ENCODE peak calls at places on chromosomes 16 and 17, in four cellular contexts. V is esophagus muscularis mucosa, R is GM23338, E is endothelial cell of umbilical vein. H is an unnamed sample. For H3K4me1, the result is how much of the 10 kb centered on the place peaks cover.

GRCh38 chr17:35235917-35236316 is 7.0 kb upstream of the SLFN5 start:
- DNase-seq in E (no peak), V (no peak), R (no peak), H (no peak)

GRCh38 chr17:65198653-65199382 is 61.6 kb downstream of the RGS9 start:
- DNase-seq in V (no peak), R (peak), E (peak), H (no peak)

GRCh38 chr17:18257747-18258355 is 687 bp downstream of the FLII start:
- DNase-seq in R (peak), V (peak), E (peak), H (peak)

GRCh38 chr16:5709889-5710288 is 612.3 kb upstream of the EEF2KMT start:
- DNase-seq in E (no peak), V (no peak), R (peak), H (no peak)

GRCh38 chr17:34307110-34307509 is 12.1 kb upstream of the CCL8 start:
- DNase-seq in E (no peak), V (peak), R (no peak), H (no peak)

GRCh38 chr17:21242780-21243515 is 10.3 kb downstream of the NATD1 start:
- DNase-seq in E (no peak), V (no peak), R (no peak), H (no peak)

GRCh38 chr16:31202402-31203385 is at the start of gene PYCARD:
- DNase-seq in V (no peak), R (peak), E (peak), H (peak)

GRCh38 chr16:77874347-77874746 is 86.0 kb downstream of the VAT1L start:
- DNase-seq in E (no peak), V (no peak), R (no peak), H (no peak)

GRCh38 chr17:37759014-37759637 is 14.3 kb upstream of the HNF1B start:
- DNase-seq in R (no peak), E (no peak), V (no peak), H (no peak)

GRCh38 chr17:29710891-29711418 is 88.2 kb upstream of the CORO6 start:
- DNase-seq in E (no peak), R (no peak), V (peak), H (no peak)

GRCh38 chr17:3639981-3640596 is 3.5 kb downstream of the CTNS start:
- DNase-seq in V (no peak), E (peak), R (no peak), H (no peak)

GRCh38 chr17:12509836-12510235 is 155.9 kb upstream of the MYOCD start:
- DNase-seq in V (no peak), R (no peak), E (no peak), H (no peak)

GRCh38 chr17:48483471-48484131 is 47.2 kb downstream of the HOXB1 start:
- DNase-seq in E (no peak), R (peak), V (no peak), H (peak)
- TF ChIP-seq POLR2AphosphoS5 in E (peak), R (no peak), V (no peak), H (no peak)

GRCh38 chr16:28574925-28575324 is 21.2 kb downstream of the SGF29 start:
- DNase-seq in R (no peak), V (no peak), E (no peak), H (no peak)

GRCh38 chr16:28569968-28570752 is 16.4 kb downstream of the SGF29 start:
- DNase-seq in R (no peak), E (no peak), V (no peak), H (no peak)

GRCh38 chr16:28573738-28574718 is 20.3 kb downstream of the SGF29 start:
- DNase-seq in R (no peak), V (no peak), E (no peak), H (no peak)

GRCh38 chr16:28575446-28576109 is 21.3 kb downstream of the SULT1A2 start:
- DNase-seq in V (no peak), E (no peak), R (no peak), H (no peak)

DNA sequence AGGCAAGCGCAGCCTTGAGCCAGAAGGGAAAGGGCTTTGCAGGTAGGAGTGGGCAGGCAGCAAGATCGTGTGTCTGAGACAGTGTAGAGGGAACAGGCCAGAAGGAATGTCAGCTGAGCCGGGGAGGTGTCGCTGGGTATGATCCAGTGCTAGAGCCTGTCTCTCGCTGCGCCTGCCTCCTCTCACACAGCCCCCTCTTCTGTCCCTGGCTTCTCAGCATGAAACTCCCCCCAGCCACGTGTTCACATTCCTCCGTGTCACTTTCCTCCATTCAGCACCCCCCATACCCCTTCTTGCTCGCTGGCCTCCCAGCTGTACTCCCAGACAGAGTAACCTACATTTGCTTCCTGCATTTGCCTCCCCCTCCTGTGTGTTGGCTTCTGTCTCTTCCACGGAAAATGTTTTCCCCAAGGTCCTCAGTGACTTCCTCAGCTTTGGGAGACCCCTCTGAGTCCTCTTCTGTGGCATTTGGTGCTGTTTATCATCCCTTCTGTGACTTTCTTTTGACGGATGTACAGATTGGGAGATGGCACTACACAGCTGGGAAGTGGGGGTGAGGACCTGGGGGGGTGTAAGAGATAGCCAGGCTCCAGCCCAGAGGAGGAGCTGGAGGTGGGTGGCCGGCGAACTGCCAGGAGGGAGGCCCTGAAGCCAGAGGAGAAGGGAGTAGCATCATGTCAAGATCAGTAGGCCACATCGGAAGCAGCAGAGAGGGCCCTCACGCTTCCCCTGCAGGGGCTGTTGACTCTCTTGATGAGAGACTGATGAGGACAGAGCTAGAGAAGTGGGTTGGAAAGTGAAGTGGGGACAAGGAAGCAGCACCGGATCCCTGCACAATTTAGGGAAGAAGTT is 19.2 kb downstream of the SGF29 start:
- DNase-seq in V (no peak), E (no peak), R (peak), H (no peak)
- H3K27ac ChIP-seq in V (peak), E (no peak), R (no peak), H (no peak)

DNA sequence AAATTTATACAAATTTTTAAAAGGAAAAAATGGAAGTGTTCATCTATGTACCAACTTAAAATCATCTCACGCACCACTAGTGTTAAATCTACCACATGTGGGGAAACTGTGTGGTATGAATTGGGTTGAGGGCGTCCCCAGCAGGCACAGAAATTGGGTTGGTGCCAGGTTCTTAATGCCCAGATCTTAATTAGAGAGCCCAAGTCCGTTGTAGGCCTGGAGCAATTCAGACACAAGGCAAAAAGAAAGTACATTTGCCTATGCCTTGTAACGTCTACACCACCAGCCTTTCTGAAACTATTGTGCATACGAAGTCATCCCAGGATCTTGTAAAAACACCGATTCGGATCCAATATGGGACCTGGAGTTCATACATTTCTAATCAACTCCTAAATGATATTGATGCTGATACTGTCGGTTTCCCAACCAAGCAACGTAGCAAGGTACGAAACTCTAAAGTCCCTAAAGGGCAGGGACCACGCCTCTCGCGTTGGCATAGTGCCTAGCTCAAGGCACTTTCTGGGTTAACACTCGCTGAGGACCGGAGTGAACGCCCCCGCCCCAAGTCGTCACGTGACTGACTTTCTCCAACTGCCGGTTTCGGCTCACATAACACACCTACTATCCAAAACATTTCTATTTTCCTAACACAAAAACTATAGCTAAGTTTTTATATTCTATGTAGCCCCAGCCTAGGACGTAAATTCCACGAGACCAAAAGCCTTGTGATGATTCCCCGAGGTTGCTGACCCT is 945 bp upstream of the UQCRC2 start:
- DNase-seq in R (peak), V (no peak), E (peak), H (peak)
- H3K4me1 ChIP-seq in R (under half), V (under half), E (under half), H (under half)

GRCh38 chr17:55443904-55444303 is 22.3 kb upstream of the MMD start:
- DNase-seq in R (no peak), V (no peak), E (no peak), H (no peak)

GRCh38 chr17:55444471-55445441 is 23.1 kb upstream of the MMD start:
- DNase-seq in E (peak), R (no peak), V (no peak), H (no peak)

GRCh38 chr17:55442462-55442861 is 20.8 kb upstream of the MMD start:
- DNase-seq in E (no peak), R (no peak), V (no peak), H (no peak)

GRCh38 chr17:55441544-55441943 is 19.9 kb upstream of the MMD start:
- DNase-seq in R (no peak), E (no peak), V (no peak), H (no peak)

GRCh38 chr17:55442953-55443683 is 21.5 kb upstream of the MMD start:
- DNase-seq in R (no peak), V (no peak), E (no peak), H (no peak)
- TF ChIP-seq POLR2AphosphoS5 in R (no peak), V (peak), E (no peak), H (peak)

GRCh38 chr16:9054460-9054859 is 37.0 kb upstream of the HAPSTR1 start:
- DNase-seq in R (no peak), E (no peak), V (no peak), H (no peak)
- H3K27ac ChIP-seq in R (no peak), E (no peak), V (no peak), H (no peak)

GRCh38 chr16:3951861-3952332 is 71.4 kb upstream of the CREBBP start:
- DNase-seq in V (no peak), E (no peak), R (no peak), H (no peak)

GRCh38 chr16:3949946-3950342 is 69.4 kb upstream of the CREBBP start:
- DNase-seq in V (no peak), R (no peak), E (no peak), H (no peak)

GRCh38 chr16:3949287-3949686 is 68.8 kb upstream of the CREBBP start:
- DNase-seq in V (no peak), R (no peak), E (peak), H (no peak)

GRCh38 chr16:3952342-3953131 is 72.0 kb upstream of the CREBBP start:
- DNase-seq in R (peak), V (no peak), E (no peak), H (peak)

DNA sequence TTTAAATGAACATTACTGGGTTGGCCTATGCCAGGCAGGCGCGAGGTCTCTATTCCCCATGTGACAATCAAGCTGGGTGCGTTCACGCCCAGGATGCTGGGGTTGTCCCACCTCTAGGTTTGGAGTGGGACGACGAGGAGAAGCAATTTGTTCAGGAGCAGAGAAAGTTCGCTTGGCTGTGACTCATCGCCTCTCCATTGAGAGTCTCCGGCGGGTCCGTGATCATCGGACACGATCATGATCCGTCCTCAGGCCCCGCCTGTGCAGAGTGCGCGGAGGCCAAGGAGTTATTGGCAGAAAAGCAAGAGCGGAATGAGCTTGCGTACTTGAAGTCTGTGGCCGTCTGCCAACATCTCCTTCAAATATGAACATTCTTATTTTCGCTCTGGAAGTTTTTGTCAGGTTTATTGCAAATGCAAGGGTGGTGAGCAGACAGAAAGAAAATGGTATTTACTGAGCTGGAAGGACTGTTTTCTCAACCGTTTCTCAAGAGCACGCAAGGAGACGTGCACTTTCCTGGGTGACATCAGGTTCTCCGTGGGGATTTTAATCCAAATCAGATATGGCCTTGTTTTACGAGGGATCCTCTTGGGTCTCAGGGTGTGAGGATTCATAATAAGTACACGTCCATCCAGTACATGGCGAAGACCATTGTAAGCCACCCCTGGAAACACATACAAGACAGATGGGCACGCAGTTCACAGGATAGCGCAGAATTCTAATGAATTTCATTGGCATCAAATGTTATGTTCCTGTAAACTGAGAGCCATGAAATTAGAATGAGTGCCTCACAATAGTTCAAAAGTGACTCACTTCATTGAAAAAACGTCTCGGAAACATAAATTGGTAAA is 70.1 kb upstream of the CREBBP start:
- DNase-seq in R (no peak), E (peak), V (no peak), H (peak)
- H3K4me1 ChIP-seq in R (under half), E (under half), V (under half), H (under half)

GRCh38 chr16:79768594-79768993 is 168.1 kb upstream of the MAF start:
- DNase-seq in E (no peak), R (no peak), V (no peak), H (peak)
- TF ChIP-seq POLR2AphosphoS5 in E (no peak), R (no peak), V (no peak), H (no peak)

GRCh38 chr16:1272453-1273198 is 16.8 kb downstream of the TPSD1 start:
- DNase-seq in E (no peak), R (no peak), V (no peak), H (no peak)
- H3K27ac ChIP-seq in E (no peak), R (no peak), V (no peak), H (no peak)